ENCODE peak calls at places on chromosomes 4 and X, in six cellular contexts. C, Q, X, U, J and Z are unnamed samples.

GRCh38 chr4:110533940-110534339 is 58.0 kb downstream of the ENPEP start:
- DNase-seq in C (no peak), Q (no peak), X (peak; percentile 75), U (peak; percentile 10), J (peak; percentile 99), Z (no peak)

GRCh38 chrX:136797787-136798186 is 17.1 kb upstream of the ARHGEF6 start:
- DNase-seq in C (no peak), Q (no peak), X (no peak), U (peak; percentile 7), J (no peak), Z (no peak)

GRCh38 chrX:142637206-142637605 is 388.5 kb upstream of the SPANXN4 start:
- DNase-seq in C (no peak), Q (no peak), X (no peak), U (no peak), J (no peak), Z (no peak)

GRCh38 chr4:2258091-2259035 is 3.5 kb downstream of the MXD4 start:
- DNase-seq in C (no peak), Q (peak; percentile 9), X (no peak), U (no peak), J (no peak), Z (no peak)

GRCh38 chrX:55839480-55839879 is 121.9 kb downstream of the RRAGB start:
- DNase-seq in C (no peak), Q (no peak), X (no peak), U (no peak), J (no peak), Z (no peak)

GRCh38 chr4:156303708-156304107 is 350.0 kb upstream of the CTSO start:
- DNase-seq in C (no peak), Q (no peak), X (no peak), U (no peak), J (no peak), Z (no peak)

GRCh38 chr4:180493299-180493698 is 1749.9 kb upstream of the TENM3 start:
- DNase-seq in C (no peak), Q (no peak), X (no peak), U (no peak), J (no peak), Z (no peak)

GRCh38 chr4:48669086-48669485 is 111.0 kb downstream of the FRYL start:
- DNase-seq in C (no peak), Q (no peak), X (no peak), U (no peak), J (no peak), Z (no peak)

GRCh38 chrX:73850124-73851013 is 287.4 kb downstream of the CHIC1 start:
- DNase-seq in C (no peak), Q (no peak), X (no peak), U (peak; percentile 0), J (peak; percentile 47), Z (no peak)